ENCODE peak calls at places on chromosomes 16 and 17, in six cellular contexts. L is GM13977; I is SK-N-DZ; T is caudate nucleus; U is stimulated activated CD8-positive, alpha-beta memory T cell treated with anti-CD3 and anti-CD28 coated beads, Interleukin-4, amount 100 ng/mL, for 24 hours; S is PC-3. R is an unnamed sample.

GRCh38 chr17:75908201-75908600 is 3.5 kb upstream of the MRPL38 start:
- DNase-seq in I (no peak), L (no peak), S (no peak), T (no peak), U (no peak), R (no peak)

GRCh38 chr17:9074106-9074505 is 52.8 kb downstream of the NTN1 start:
- DNase-seq in T (no peak), L (no peak), U (no peak), I (no peak), S (no peak), R (no peak)

GRCh38 chr16:90008708-90009145 is 10.5 kb downstream of the DBNDD1 start:
- DNase-seq in S (no peak), I (no peak), U (peak), T (no peak), L (peak), R (no peak)

GRCh38 chr17:55117063-55117611 is 147.6 kb upstream of the HLF start:
- DNase-seq in I (no peak), U (no peak), S (no peak), T (no peak), L (no peak), R (no peak)

GRCh38 chr16:30901201-30902069 is 5.0 kb downstream of the CTF1 start:
- DNase-seq in L (peak), I (no peak), T (no peak), U (no peak), S (no peak), R (no peak)

GRCh38 chr17:2853111-2853721 is 57.0 kb downstream of the RAP1GAP2 start:
- DNase-seq in T (no peak), I (no peak), U (peak), L (no peak), S (peak), R (no peak)

GRCh38 chr17:75173526-75173925 is 9.2 kb downstream of the SUMO2 start:
- DNase-seq in T (no peak), S (no peak), I (no peak), U (no peak), L (no peak), R (no peak)

GRCh38 chr16:15754821-15755534 is 101.8 kb downstream of the MYH11 start:
- DNase-seq in U (no peak), L (no peak), I (no peak), S (peak), T (no peak), R (no peak)

GRCh38 chr17:72539981-72540897 is 419.4 kb downstream of the SOX9 start:
- DNase-seq in S (peak), U (peak), I (peak), T (peak), L (peak), R (peak)

GRCh38 chr16:86170720-86171119 is 271.8 kb downstream of the IRF8 start:
- DNase-seq in L (no peak), I (no peak), S (no peak), U (no peak), T (no peak), R (no peak)

GRCh38 chr17:27596106-27596505 is 34.9 kb upstream of the LGALS9 start:
- DNase-seq in I (no peak), U (no peak), S (no peak), T (no peak), L (no peak), R (no peak)

GRCh38 chr17:61700252-61700651 is 109.2 kb upstream of the NACA2 start:
- DNase-seq in I (no peak), S (no peak), L (no peak), U (no peak), T (no peak), R (no peak)

GRCh38 chr16:19282101-19282500 is 3.4 kb upstream of the CLEC19A start:
- DNase-seq in T (no peak), S (peak), U (no peak), I (no peak), L (no peak), R (no peak)

GRCh38 chr17:1958134-1958881 is 66.8 kb downstream of the RTN4RL1 start:
- DNase-seq in L (no peak), I (no peak), U (no peak), T (peak), S (no peak), R (no peak)

GRCh38 chr17:1593630-1593931 is 31.0 kb upstream of the PITPNA start:
- DNase-seq in L (no peak), I (no peak), S (no peak), U (no peak), T (no peak), R (no peak)

GRCh38 chr16:27724491-27724878 is 174.5 kb downstream of the KATNIP start:
- DNase-seq in U (no peak), L (no peak), S (no peak), I (no peak), T (peak), R (peak)

GRCh38 chr17:64183815-64184397 is 54.0 kb upstream of the ERN1 start:
- DNase-seq in L (no peak), I (no peak), T (no peak), S (peak), U (no peak), R (no peak)

GRCh38 chr17:44466339-44466738 is 36.9 kb downstream of the GPATCH8 start:
- DNase-seq in S (no peak), U (no peak), L (no peak), T (no peak), I (no peak), R (no peak)

GRCh38 chr16:17773698-17774101 is 302.9 kb upstream of the XYLT1 start:
- DNase-seq in L (no peak), I (peak), U (no peak), S (no peak), T (peak), R (no peak)

GRCh38 chr16:81238296-81239011 is at the start of gene BCO1:
- DNase-seq in I (peak), T (no peak), S (peak), L (no peak), U (no peak), R (peak)

GRCh38 chr17:42002792-42003301 is 14.4 kb downstream of the DNAJC7 start:
- DNase-seq in L (no peak), U (no peak), S (peak), I (no peak), T (peak), R (peak)

GRCh38 chr16:48426244-48427135 is 41.3 kb upstream of the SIAH1 start:
- DNase-seq in U (no peak), L (no peak), T (no peak), I (no peak), S (no peak), R (no peak)

GRCh38 chr16:67279296-67280089 is at the start of gene PLEKHG4:
- DNase-seq in I (peak), U (peak), T (peak), S (peak), L (peak), R (peak)

GRCh38 chr17:44919411-44919810 is 4.1 kb upstream of the GFAP start:
- DNase-seq in S (no peak), T (no peak), U (no peak), I (no peak), L (no peak), R (no peak)

GRCh38 chr16:1466968-1467521 is 7.8 kb downstream of the CLCN7 start:
- DNase-seq in T (no peak), U (no peak), S (peak), L (no peak), I (no peak), R (no peak)